ENCODE peak calls at places on chromosomes 16 and 17, in ten cellular contexts. I is cardiac fibroblast; V is Calu3; N is CD4-positive, alpha-beta T cell; L is cardiac muscle cell; T is ovary; K is BE2C; C is foreskin fibroblast; M is body of pancreas; W is psoas muscle. O is an unnamed sample.

GRCh38 chr16:14529010-14529669 is 100.9 kb downstream of the PARN start:
- DNase-seq in M (peak; percentile 85), C (peak; percentile 83), N (peak; percentile 26), L (peak; percentile 96), T (peak; percentile 83), V (peak; percentile 84), K (peak; percentile 72), I (peak; percentile 96), W (peak; percentile 71), O (peak; percentile 70)

GRCh38 chr17:71921726-71922320 is 199.0 kb upstream of the SOX9 start:
- DNase-seq in K (no peak), W (no peak), V (no peak), L (no peak), N (no peak), M (no peak), T (no peak), I (no peak), C (no peak), O (no peak)

GRCh38 chr16:30149250-30149885 is 26.3 kb upstream of the MAPK3 start:
- DNase-seq in T (no peak), I (no peak), M (no peak), L (no peak), N (no peak), V (no peak), C (no peak), K (no peak), W (no peak), O (no peak)

GRCh38 chr17:909642-910323 is 69.8 kb downstream of the NXN start:
- DNase-seq in N (no peak), K (no peak), V (no peak), C (peak; percentile 86), M (no peak), I (peak; percentile 33), L (peak; percentile 62), T (no peak), W (no peak), O (no peak)

GRCh38 chr16:28981517-28981916 is 3.3 kb upstream of the LAT start:
- DNase-seq in I (peak; percentile 29), M (no peak), T (no peak), C (no peak), K (peak; percentile 34), N (no peak), V (peak; percentile 34), W (no peak), L (no peak), O (peak; percentile 58)

GRCh38 chr16:22948058-22948602 is 134.2 kb downstream of the HS3ST2 start:
- DNase-seq in N (no peak), C (no peak), T (no peak), I (no peak), M (no peak), K (no peak), V (no peak), L (peak; percentile 1), W (no peak), O (peak; percentile 15)

GRCh38 chr16:4795181-4795827 is at the start of gene SMIM22:
- DNase-seq in L (no peak), N (no peak), W (no peak), T (no peak), V (peak; percentile 92), M (peak; percentile 78), C (no peak), K (peak; percentile 64), I (no peak), O (no peak)

GRCh38 chr17:76234354-76234679 is 6.0 kb downstream of the RNF157 start:
- DNase-seq in N (no peak), W (no peak), K (no peak), C (no peak), I (peak; percentile 43), V (no peak), L (no peak), T (no peak), M (no peak), O (peak; percentile 48)

GRCh38 chr16:68492151-68492500 is 43.8 kb upstream of the SMPD3 start:
- DNase-seq in N (no peak), I (no peak), M (no peak), W (no peak), V (no peak), K (no peak), L (no peak), C (no peak), T (no peak), O (no peak)

GRCh38 chr17:78086740-78087139 is 41.8 kb downstream of the TMC6 start:
- DNase-seq in N (no peak), T (no peak), I (no peak), C (no peak), M (no peak), L (no peak), W (no peak), K (no peak), V (no peak), O (no peak)

GRCh38 chr17:61486135-61487120 is 34.2 kb downstream of the TBX4 start:
- DNase-seq in M (no peak), L (no peak), W (no peak), V (no peak), I (no peak), N (no peak), T (no peak), C (no peak), K (peak; percentile 78), O (no peak)

GRCh38 chr16:13895516-13895915 is 24.4 kb upstream of the ERCC4 start:
- DNase-seq in T (no peak), I (no peak), V (no peak), C (no peak), M (no peak), K (no peak), L (no peak), W (no peak), N (no peak), O (no peak)

GRCh38 chr17:64413505-64413904 is 22.8 kb upstream of the PECAM1 start:
- DNase-seq in N (no peak), C (no peak), V (no peak), K (no peak), T (no peak), M (no peak), L (no peak), W (no peak), I (no peak), O (peak; percentile 43)

GRCh38 chr16:78200023-78200389 is 100.6 kb downstream of the WWOX start:
- DNase-seq in W (no peak), L (no peak), V (no peak), C (no peak), I (no peak), N (no peak), M (no peak), K (no peak), T (no peak), O (no peak)

GRCh38 chr16:65681406-65681805 is 559.5 kb upstream of the CDH11 start:
- DNase-seq in W (no peak), C (no peak), V (no peak), I (no peak), K (peak; percentile 46), M (no peak), T (no peak), N (no peak), L (peak; percentile 87), O (no peak)

GRCh38 chr17:64780096-64781012 is 118.2 kb upstream of the SMURF2 start:
- DNase-seq in M (peak; percentile 59), L (no peak), C (no peak), I (peak; percentile 12), W (peak; percentile 54), K (peak; percentile 34), V (peak; percentile 81), T (no peak), N (peak; percentile 54), O (peak; percentile 79)

GRCh38 chr16:53614346-53614745 is 89.3 kb downstream of the RPGRIP1L start:
- DNase-seq in T (no peak), N (no peak), C (no peak), V (no peak), M (no peak), L (peak; percentile 9), W (no peak), I (peak; percentile 72), K (no peak), O (no peak)

GRCh38 chr16:47359478-47359877 is 101.4 kb downstream of the ITFG1 start:
- DNase-seq in M (no peak), I (no peak), T (no peak), C (no peak), N (no peak), W (no peak), K (no peak), V (peak; percentile 14), L (no peak), O (no peak)

DNA sequence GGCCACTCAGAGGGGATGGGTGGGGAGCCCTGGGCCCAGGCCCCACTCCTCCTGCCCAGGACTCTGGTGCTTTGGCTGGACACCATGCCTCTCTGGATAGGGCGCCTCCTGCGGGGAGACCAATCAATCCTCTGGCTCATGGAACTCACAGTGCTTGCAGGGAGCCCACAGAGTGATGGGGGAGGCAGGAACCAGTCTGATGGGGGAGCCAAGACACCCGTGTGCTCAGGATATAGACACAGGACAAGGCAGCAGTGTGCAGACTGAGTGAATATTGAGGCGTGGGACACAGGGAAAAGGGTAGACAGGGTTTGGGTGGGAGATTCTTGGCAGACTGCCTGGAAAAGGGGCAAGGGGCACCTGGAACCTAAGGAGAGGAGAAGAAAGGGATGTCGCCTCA is 37.6 kb upstream of the DLX4 start:
- DNase-seq in V (no peak), N (no peak), K (no peak), L (no peak), T (no peak), M (no peak), W (no peak), C (no peak), I (no peak), O (no peak)
- TF ChIP-seq CTCF in V (no peak), N (no peak), K (no peak), L (no peak), T (no peak), M (no peak), W (no peak), C (no peak), I (no peak), O (no peak)

DNA sequence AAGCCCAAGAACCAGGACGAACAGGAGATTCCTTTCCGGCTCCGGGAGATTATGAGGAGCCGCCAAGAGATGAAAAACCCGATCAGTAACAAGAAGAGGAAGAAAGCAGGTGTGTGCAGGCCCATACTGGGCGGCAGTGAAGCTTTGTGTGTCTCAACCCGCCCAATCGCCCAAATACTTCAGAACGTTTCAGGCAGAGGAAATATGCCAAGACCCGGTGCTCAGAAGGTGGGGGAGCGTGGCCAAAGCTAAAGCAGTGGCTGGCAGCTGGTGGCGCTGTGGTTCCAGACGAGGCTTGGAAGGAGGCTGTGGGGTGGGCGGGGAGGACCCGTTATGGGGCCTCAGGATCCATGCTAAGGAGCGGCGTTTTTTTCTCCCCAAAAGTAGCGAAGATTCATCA is 1.2 kb downstream of the CCDC137 start:
- DNase-seq in K (no peak), M (no peak), C (no peak), T (no peak), W (no peak), V (no peak), L (no peak), N (no peak), I (no peak), O (no peak)
- TF ChIP-seq CTCF in K (no peak), M (no peak), C (no peak), T (no peak), W (no peak), V (no peak), L (no peak), N (no peak), I (no peak), O (no peak)

GRCh38 chr17:79301469-79301868 is 226.8 kb downstream of the ENGASE start:
- DNase-seq in T (no peak), N (no peak), C (no peak), L (no peak), W (no peak), M (no peak), I (no peak), V (no peak), K (no peak), O (no peak)
- TF ChIP-seq CTCF in T (no peak), N (no peak), C (no peak), L (no peak), W (no peak), M (no peak), I (no peak), V (peak; percentile 32), K (peak; percentile 30), O (no peak)

GRCh38 chr17:6853764-6854442 is 22.4 kb upstream of the TEKT1 start:
- DNase-seq in V (no peak), I (no peak), K (no peak), L (no peak), W (no peak), C (no peak), T (no peak), M (no peak), N (no peak), O (no peak)
- TF ChIP-seq CTCF in V (no peak), I (peak; percentile 27), K (peak; percentile 31), L (peak; percentile 40), W (no peak), C (no peak), T (no peak), M (peak; percentile 26), N (no peak), O (peak; percentile 34)

O was measured in GM13977.